ENCODE peak calls at places on chromosomes 12 and 14, in five cellular contexts. Y is endodermal cell, P is testis, D is A673, U is transverse colon. L is an unnamed sample.

GRCh38 chr12:111425655-111426054 is 19.9 kb downstream of the SH2B3 start:
- DNase-seq in Y (no peak), P (no peak), D (no peak), U (no peak), L (no peak)

GRCh38 chr12:95674631-95675030 is 115.9 kb downstream of the NTN4 start:
- DNase-seq in Y (no peak), P (no peak), D (peak), U (no peak), L (no peak)

GRCh38 chr12:19539836-19540235 is 100.5 kb downstream of the AEBP2 start:
- DNase-seq in Y (no peak), P (no peak), D (no peak), U (no peak), L (no peak)

GRCh38 chr12:116074686-116075085 is 202.8 kb downstream of the MED13L start:
- DNase-seq in Y (no peak), P (no peak), D (no peak), U (no peak), L (no peak)

GRCh38 chr14:52299692-52300278 is 14.3 kb upstream of the PTGER2 start:
- DNase-seq in Y (no peak), P (no peak), D (peak), U (no peak), L (peak)

GRCh38 chr12:84891106-84891838 is 21.3 kb downstream of the SLC6A15 start:
- DNase-seq in Y (no peak), P (no peak), D (peak), U (no peak), L (no peak)

GRCh38 chr12:91074068-91074819 is 16.4 kb upstream of the KERA start:
- DNase-seq in Y (no peak), P (no peak), D (no peak), U (no peak), L (no peak)

GRCh38 chr12:79691299-79692248 is 810 bp upstream of the PAWR start:
- DNase-seq in Y (peak), P (peak), D (peak), U (peak), L (peak)

GRCh38 chr12:53051058-53051880 is 1.4 kb downstream of the TNS2 start:
- DNase-seq in Y (peak), P (peak), D (no peak), U (peak), L (no peak)

GRCh38 chr12:85279449-85280137 is 427 bp upstream of the ALX1 start:
- DNase-seq in Y (peak), P (no peak), D (no peak), U (no peak), L (no peak)

GRCh38 chr12:84455598-84455997 is 457.0 kb downstream of the SLC6A15 start:
- DNase-seq in Y (no peak), P (no peak), D (no peak), U (no peak), L (no peak)

GRCh38 chr14:102776761-102777710 is at the start of gene TRAF3:
- DNase-seq in Y (peak), P (peak), D (peak), U (peak), L (peak)
- TF ChIP-seq CTCF in Y (no peak), P (no peak), D (no peak), U (no peak), L (no peak)

DNA sequence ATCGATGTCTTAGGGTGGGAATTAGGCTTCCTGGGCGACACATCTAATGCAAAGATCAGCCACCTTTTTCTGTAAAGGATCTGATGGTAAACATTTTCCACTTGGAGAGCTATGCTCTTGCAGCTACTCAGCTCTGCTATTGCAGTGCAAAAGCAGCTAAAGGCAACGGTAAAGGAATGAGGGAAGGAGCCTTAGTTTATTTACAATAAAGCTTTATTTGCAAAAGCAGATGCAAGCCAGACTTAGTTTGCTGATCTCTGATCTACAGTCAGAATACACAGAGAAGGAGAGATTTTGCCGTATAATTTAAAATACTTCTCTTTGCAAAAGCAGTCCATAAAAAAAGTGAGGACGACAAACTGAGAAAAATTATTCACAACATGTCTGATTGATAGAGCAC is 3.2 kb downstream of the TCL1B start:
- DNase-seq in Y (peak), P (no peak), D (no peak), U (no peak), L (no peak)
- H3K27ac ChIP-seq in Y (no peak), P (no peak), D (no peak), U (no peak), L (no peak)

GRCh38 chr14:64092338-64092737 is 201.8 kb downstream of the ESR2 start:
- DNase-seq in Y (no peak), P (no peak), D (no peak), U (no peak), L (no peak)

GRCh38 chr14:64095620-64096019 is 198.6 kb downstream of the ESR2 start:
- DNase-seq in Y (no peak), P (no peak), D (no peak), U (no peak), L (no peak)

GRCh38 chr14:64089920-64090319 is 204.3 kb downstream of the ESR2 start:
- DNase-seq in Y (peak), P (no peak), D (peak), U (no peak), L (no peak)

GRCh38 chr14:64091217-64091616 is 203.0 kb downstream of the ESR2 start:
- DNase-seq in Y (no peak), P (no peak), D (no peak), U (no peak), L (no peak)

GRCh38 chr14:64092940-64093339 is 201.2 kb downstream of the ESR2 start:
- DNase-seq in Y (no peak), P (no peak), D (no peak), U (no peak), L (no peak)
- TF ChIP-seq CTCF in Y (no peak), P (no peak), D (no peak), U (no peak), L (no peak)

GRCh38 chr12:128794661-128795529 is 28.9 kb downstream of the SLC15A4 start:
- DNase-seq in Y (no peak), P (no peak), D (no peak), U (no peak), L (no peak)
- H3K27ac ChIP-seq in Y (no peak), P (no peak), D (no peak), U (no peak), L (no peak)

GRCh38 chr12:47819544-47819901 is 180 bp downstream of the HDAC7 start:
- DNase-seq in Y (no peak), P (no peak), D (no peak), U (no peak), L (no peak)

GRCh38 chr12:47821346-47821706 is 1.6 kb upstream of the HDAC7 start:
- DNase-seq in Y (no peak), P (no peak), D (no peak), U (no peak), L (no peak)

GRCh38 chr12:47820631-47821345 is 1.1 kb upstream of the HDAC7 start:
- DNase-seq in Y (peak), P (peak), D (peak), U (peak), L (peak)

GRCh38 chr12:47818701-47819543 is 781 bp downstream of the HDAC7 start:
- DNase-seq in Y (peak), P (peak), D (no peak), U (peak), L (no peak)

GRCh38 chr12:47819902-47820630 is at the start of gene HDAC7:
- DNase-seq in Y (peak), P (peak), D (peak), U (peak), L (peak)
- TF ChIP-seq CTCF in Y (no peak), P (no peak), D (no peak), U (no peak), L (no peak)

DNA sequence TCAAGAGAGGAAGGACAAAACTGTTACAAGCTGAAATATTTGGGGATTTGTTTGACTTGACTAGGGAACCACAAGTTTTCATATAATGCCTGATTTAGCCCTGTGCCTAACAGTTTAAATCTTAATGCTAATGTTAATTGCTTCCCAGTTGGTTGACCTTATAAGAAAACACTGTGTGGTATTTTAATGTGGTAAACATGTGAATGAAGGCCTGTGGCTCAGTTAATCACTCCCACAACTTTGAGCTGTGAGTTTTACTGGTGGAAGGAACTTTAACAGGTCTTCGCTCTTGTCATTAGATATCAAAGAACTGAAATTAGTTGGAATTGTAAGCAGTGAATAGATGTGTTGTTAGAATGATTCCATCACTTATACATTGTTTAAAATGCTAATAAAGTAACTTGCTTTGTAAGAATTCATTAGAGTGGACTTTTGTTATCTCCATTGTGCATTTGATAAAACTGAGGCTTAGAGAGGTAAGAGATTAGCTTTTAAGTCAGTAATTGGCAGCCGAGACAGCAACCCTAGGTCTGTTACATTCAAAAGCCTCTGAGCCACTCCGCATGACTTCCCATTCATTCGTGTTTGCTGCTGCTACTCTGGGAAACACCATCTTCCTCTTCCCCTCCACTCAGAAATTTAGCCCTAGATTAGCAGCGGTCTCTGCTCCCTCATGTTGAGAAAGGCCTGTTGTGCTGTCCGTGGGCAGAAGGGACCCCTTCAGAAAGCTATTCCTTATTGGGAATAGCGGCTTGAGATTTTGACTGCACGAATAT is 1.0 kb upstream of the TBK1 start:
- DNase-seq in Y (peak), P (peak), D (peak), U (no peak), L (peak)
- H3K27ac ChIP-seq in Y (peak), P (peak), D (peak), U (peak), L (peak)